ENCODE peak calls at places on chromosomes 5 and 9, in eight cellular contexts. J, M, A, F, C, Q, T and B are unnamed samples.

GRCh38 chr5:132067941-132068808 is 5.4 kb upstream of the CSF2 start:
- DNase-seq in M (no peak), C (peak; percentile 67), Q (no peak), T (peak; percentile 57), F (no peak), J (no peak), A (no peak), B (no peak)

GRCh38 chr9:109996936-109997580 is 210.9 kb downstream of the C9orf152 start:
- DNase-seq in C (no peak), Q (peak; percentile 30), A (no peak), T (no peak), F (no peak), M (no peak), J (no peak), B (no peak)

GRCh38 chr5:180113660-180114303 is 42.2 kb upstream of the RNF130 start:
- DNase-seq in J (no peak), F (no peak), M (no peak), C (no peak), A (no peak), T (no peak), Q (no peak), B (no peak)

GRCh38 chr9:110602281-110602680 is 22.7 kb upstream of the SVEP1 start:
- DNase-seq in M (no peak), A (no peak), Q (peak; percentile 54), F (no peak), J (no peak), C (no peak), T (no peak), B (peak; percentile 41)

GRCh38 chr5:54313311-54314270 is 3.2 kb upstream of the ARL15 start:
- DNase-seq in M (no peak), A (no peak), J (no peak), C (no peak), Q (peak; percentile 29), F (no peak), T (no peak), B (no peak)

GRCh38 chr5:157559301-157559700 is 16.3 kb downstream of the ADAM19 start:
- DNase-seq in M (no peak), F (no peak), A (peak; percentile 64), T (no peak), C (no peak), Q (peak; percentile 82), J (no peak), B (peak; percentile 55)

GRCh38 chr9:108444400-108445358 is 411.1 kb downstream of the ACTL7B start:
- DNase-seq in T (no peak), Q (peak; percentile 94), F (peak; percentile 86), C (no peak), M (no peak), J (peak; percentile 51), A (peak; percentile 90), B (peak; percentile 80)

GRCh38 chr9:2765250-2765880 is 48.1 kb downstream of the KCNV2 start:
- DNase-seq in A (no peak), Q (no peak), F (no peak), J (no peak), T (no peak), C (no peak), M (no peak), B (no peak)

GRCh38 chr5:54900906-54901725 is 84.3 kb downstream of the ESM1 start:
- DNase-seq in F (peak; percentile 27), J (peak; percentile 49), Q (peak; percentile 77), A (peak; percentile 56), M (no peak), T (no peak), C (no peak), B (peak; percentile 79)

GRCh38 chr5:126920291-126920690 is 110.1 kb downstream of the MARCHF3 start:
- DNase-seq in A (peak; percentile 18), T (no peak), J (no peak), F (peak; percentile 40), M (no peak), Q (no peak), C (no peak), B (no peak)

GRCh38 chr5:107383414-107383813 is 287.3 kb downstream of the EFNA5 start:
- DNase-seq in J (no peak), M (no peak), F (no peak), T (no peak), A (no peak), Q (no peak), C (no peak), B (no peak)

GRCh38 chr5:57749396-57749795 is 266.8 kb upstream of the ACTBL2 start:
- DNase-seq in F (no peak), T (no peak), J (no peak), A (no peak), M (no peak), C (no peak), Q (no peak), B (peak; percentile 29)

GRCh38 chr5:61949054-61949679 is 356.8 kb upstream of the KIF2A start:
- DNase-seq in Q (no peak), M (no peak), C (no peak), J (no peak), T (no peak), F (no peak), A (no peak), B (no peak)

GRCh38 chr9:134172198-134173126 is 8.1 kb upstream of the RNU6ATAC start:
- DNase-seq in A (no peak), J (no peak), T (no peak), M (no peak), Q (no peak), F (no peak), C (peak; percentile 74), B (no peak)